ENCODE peak calls at places on chromosomes 5 and 9, in four cellular contexts. One of them, this sample, is unnamed.

GRCh38 chr5:36152324-36153298 is 700 bp downstream of the SKP2 start:
- DNase-seq in mucosa of descending colon: no peak
- DNase-seq in body of pancreas: no peak
- DNase-seq in astrocyte of the spinal cord: no peak
- DNase-seq in this sample: no peak

GRCh38 chr5:10333154-10334006 is 20.1 kb upstream of the MARCHF6 start:
- DNase-seq in astrocyte of the spinal cord: no peak
- DNase-seq in body of pancreas: peak; percentile 67
- DNase-seq in mucosa of descending colon: peak; percentile 62
- DNase-seq in this sample: no peak

GRCh38 chr5:95595289-95595931 is 24.5 kb upstream of the GPR150 start:
- DNase-seq in mucosa of descending colon: no peak
- DNase-seq in astrocyte of the spinal cord: no peak
- DNase-seq in body of pancreas: peak; percentile 47
- DNase-seq in this sample: no peak

GRCh38 chr5:108801776-108802175 is 54.1 kb downstream of the FER start:
- DNase-seq in astrocyte of the spinal cord: peak; percentile 88
- DNase-seq in body of pancreas: no peak
- DNase-seq in mucosa of descending colon: no peak
- DNase-seq in this sample: no peak

GRCh38 chr5:90696148-90696547 is 137.6 kb downstream of the ADGRV1 start:
- DNase-seq in astrocyte of the spinal cord: no peak
- DNase-seq in mucosa of descending colon: no peak
- DNase-seq in body of pancreas: no peak
- DNase-seq in this sample: no peak

GRCh38 chr9:77793909-77794308 is 145.8 kb upstream of the GNA14 start:
- DNase-seq in body of pancreas: no peak
- DNase-seq in mucosa of descending colon: no peak
- DNase-seq in astrocyte of the spinal cord: peak; percentile 15
- DNase-seq in this sample: peak; percentile 15

GRCh38 chr5:55308254-55308836 is 556 bp downstream of the MTREX start:
- DNase-seq in astrocyte of the spinal cord: peak; percentile 29
- DNase-seq in body of pancreas: peak; percentile 8
- DNase-seq in mucosa of descending colon: no peak
- DNase-seq in this sample: no peak

GRCh38 chr5:176904276-176904675 is 5.1 kb upstream of the HK3 start:
- DNase-seq in mucosa of descending colon: no peak
- DNase-seq in astrocyte of the spinal cord: no peak
- DNase-seq in body of pancreas: no peak
- DNase-seq in this sample: no peak

GRCh38 chr5:135426102-135427082 is 20.8 kb downstream of the DCANP1 start:
- DNase-seq in mucosa of descending colon: no peak
- DNase-seq in body of pancreas: no peak
- DNase-seq in astrocyte of the spinal cord: peak; percentile 47
- DNase-seq in this sample: peak; percentile 22

GRCh38 chr9:81146684-81147337 is 542.5 kb downstream of the TLE1 start:
- DNase-seq in body of pancreas: no peak
- DNase-seq in mucosa of descending colon: no peak
- DNase-seq in astrocyte of the spinal cord: peak; percentile 48
- DNase-seq in this sample: no peak

GRCh38 chr5:54844905-54845566 is 140.4 kb downstream of the ESM1 start:
- DNase-seq in mucosa of descending colon: no peak
- DNase-seq in astrocyte of the spinal cord: peak; percentile 77
- DNase-seq in body of pancreas: no peak
- DNase-seq in this sample: no peak

GRCh38 chr5:97135868-97136267 is 6.5 kb downstream of the LIX1 start:
- DNase-seq in body of pancreas: no peak
- DNase-seq in astrocyte of the spinal cord: no peak
- DNase-seq in mucosa of descending colon: no peak
- DNase-seq in this sample: no peak

GRCh38 chr5:135072357-135073247 is 38.6 kb upstream of the PITX1 start:
- DNase-seq in mucosa of descending colon: no peak
- DNase-seq in astrocyte of the spinal cord: no peak
- DNase-seq in body of pancreas: no peak
- DNase-seq in this sample: no peak

GRCh38 chr5:66596791-66597757 is 881 bp downstream of the MAST4 start:
- DNase-seq in astrocyte of the spinal cord: peak; percentile 37
- DNase-seq in mucosa of descending colon: peak; percentile 53
- DNase-seq in body of pancreas: peak; percentile 65
- DNase-seq in this sample: peak; percentile 40

GRCh38 chr9:132187006-132187760 is 25.3 kb downstream of the NTNG2 start:
- DNase-seq in body of pancreas: no peak
- DNase-seq in astrocyte of the spinal cord: no peak
- DNase-seq in mucosa of descending colon: no peak
- DNase-seq in this sample: no peak

GRCh38 chr9:132183715-132184114 is 21.9 kb downstream of the NTNG2 start:
- DNase-seq in body of pancreas: no peak
- DNase-seq in astrocyte of the spinal cord: no peak
- DNase-seq in mucosa of descending colon: no peak
- DNase-seq in this sample: no peak

GRCh38 chr9:132183134-132183533 is 21.3 kb downstream of the NTNG2 start:
- DNase-seq in astrocyte of the spinal cord: no peak
- DNase-seq in body of pancreas: peak; percentile 33
- DNase-seq in mucosa of descending colon: no peak
- DNase-seq in this sample: no peak

GRCh38 chr9:132182609-132183073 is 20.8 kb downstream of the NTNG2 start:
- DNase-seq in astrocyte of the spinal cord: no peak
- DNase-seq in mucosa of descending colon: no peak
- DNase-seq in body of pancreas: no peak
- DNase-seq in this sample: no peak

DNA sequence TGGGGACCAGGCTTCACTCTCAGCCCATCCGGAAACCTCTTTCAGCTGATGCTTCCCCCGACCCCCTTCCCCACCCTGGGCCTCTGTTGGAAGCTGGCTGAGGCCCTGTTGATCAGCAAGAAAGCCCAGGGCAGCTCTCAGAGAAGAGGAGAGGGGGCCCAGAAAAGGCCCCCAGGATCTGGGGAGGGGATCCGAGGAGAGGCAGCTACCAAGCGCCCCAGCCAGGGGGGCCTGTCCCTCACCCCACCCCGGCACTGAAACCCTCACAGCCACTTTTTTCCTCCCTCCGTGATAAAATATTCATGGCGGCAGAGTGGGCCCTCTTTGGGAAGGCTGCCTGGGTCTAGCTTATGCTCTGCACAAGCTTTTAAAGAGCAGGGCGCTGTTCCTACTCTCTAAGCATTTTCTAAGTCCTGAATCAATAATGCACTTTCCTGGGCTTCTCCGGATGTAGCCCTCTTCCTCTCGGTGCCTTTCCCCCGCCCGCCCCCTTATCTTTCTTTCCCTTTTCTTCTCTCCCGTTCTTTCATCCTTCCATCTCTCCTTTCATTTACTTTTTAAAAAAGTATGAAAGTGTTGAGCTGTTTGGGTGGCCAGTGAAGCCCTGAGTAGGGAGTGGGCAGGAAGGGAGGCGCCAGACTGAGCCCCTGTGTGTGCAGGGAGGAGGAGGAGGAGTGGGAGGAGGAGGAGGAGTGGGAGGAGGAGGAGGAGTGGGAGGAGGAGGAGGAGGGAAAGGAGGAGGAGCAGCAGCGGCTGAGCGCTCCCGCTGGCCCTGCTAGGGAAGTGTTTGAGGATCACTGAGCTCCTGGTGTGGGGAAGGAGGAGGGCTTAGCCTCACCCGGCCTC is 23.5 kb downstream of the NTNG2 start:
- DNase-seq in astrocyte of the spinal cord: no peak
- DNase-seq in mucosa of descending colon: no peak
- DNase-seq in body of pancreas: no peak
- DNase-seq in this sample: no peak
- H3K4me3 ChIP-seq in astrocyte of the spinal cord: no peak overlapping the region
- H3K4me3 ChIP-seq in mucosa of descending colon: no peak overlapping the region
- H3K4me3 ChIP-seq in body of pancreas: no peak overlapping the region
- H3K4me3 ChIP-seq in this sample: no peak overlapping the region

DNA sequence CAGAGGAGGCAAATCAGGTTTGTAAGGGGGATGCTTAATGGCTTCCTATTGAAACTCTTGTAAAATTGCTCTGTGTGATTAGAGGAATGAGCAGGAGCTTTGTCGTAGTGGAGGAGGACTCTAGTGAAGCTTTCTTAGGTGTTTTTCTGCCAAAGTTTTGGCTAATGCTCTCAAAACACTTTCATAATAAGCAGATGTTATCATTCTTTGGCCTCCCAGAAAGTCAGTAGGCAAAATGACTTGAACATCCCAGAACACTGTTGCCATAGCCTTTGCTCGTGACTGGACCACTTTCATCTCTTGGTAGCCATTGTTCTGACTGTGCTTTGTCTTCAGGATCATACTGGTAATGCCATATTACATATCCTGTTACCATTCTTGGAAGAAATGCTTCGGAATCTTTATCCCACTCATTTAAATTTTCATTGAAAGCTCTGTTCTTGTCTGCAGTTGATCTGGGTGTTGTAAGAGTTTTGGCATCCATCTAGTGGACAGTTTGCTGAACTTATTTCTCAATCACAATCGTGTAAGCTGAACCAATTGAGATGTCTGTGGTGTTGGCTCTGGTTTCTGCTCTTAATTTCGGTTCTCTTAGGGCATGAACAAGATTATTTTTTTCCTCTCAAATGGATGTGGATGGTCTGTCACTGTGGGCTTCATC is 187.6 kb downstream of the COMMD10 start:
- DNase-seq in astrocyte of the spinal cord: no peak
- DNase-seq in body of pancreas: no peak
- DNase-seq in mucosa of descending colon: no peak
- DNase-seq in this sample: no peak
- TF ChIP-seq CTCF in astrocyte of the spinal cord: no peak
- TF ChIP-seq CTCF in body of pancreas: no peak
- TF ChIP-seq CTCF in mucosa of descending colon: no peak
- TF ChIP-seq CTCF in this sample: peak; percentile 27

GRCh38 chr9:114389612-114390368 is 2.0 kb upstream of the AKNA start:
- DNase-seq in mucosa of descending colon: no peak
- DNase-seq in astrocyte of the spinal cord: no peak
- DNase-seq in body of pancreas: no peak
- DNase-seq in this sample: no peak

GRCh38 chr9:114387678-114388431 is at the start of gene AKNA:
- DNase-seq in astrocyte of the spinal cord: peak; percentile 82
- DNase-seq in mucosa of descending colon: peak; percentile 92
- DNase-seq in body of pancreas: peak; percentile 45
- DNase-seq in this sample: no peak

GRCh38 chr9:114386886-114387677 is 700 bp downstream of the AKNA start:
- DNase-seq in mucosa of descending colon: peak; percentile 84
- DNase-seq in astrocyte of the spinal cord: peak; percentile 16
- DNase-seq in body of pancreas: no peak
- DNase-seq in this sample: no peak

GRCh38 chr9:114390952-114391351 is 3.2 kb upstream of the AKNA start:
- DNase-seq in astrocyte of the spinal cord: no peak
- DNase-seq in body of pancreas: no peak
- DNase-seq in mucosa of descending colon: no peak
- DNase-seq in this sample: no peak

DNA sequence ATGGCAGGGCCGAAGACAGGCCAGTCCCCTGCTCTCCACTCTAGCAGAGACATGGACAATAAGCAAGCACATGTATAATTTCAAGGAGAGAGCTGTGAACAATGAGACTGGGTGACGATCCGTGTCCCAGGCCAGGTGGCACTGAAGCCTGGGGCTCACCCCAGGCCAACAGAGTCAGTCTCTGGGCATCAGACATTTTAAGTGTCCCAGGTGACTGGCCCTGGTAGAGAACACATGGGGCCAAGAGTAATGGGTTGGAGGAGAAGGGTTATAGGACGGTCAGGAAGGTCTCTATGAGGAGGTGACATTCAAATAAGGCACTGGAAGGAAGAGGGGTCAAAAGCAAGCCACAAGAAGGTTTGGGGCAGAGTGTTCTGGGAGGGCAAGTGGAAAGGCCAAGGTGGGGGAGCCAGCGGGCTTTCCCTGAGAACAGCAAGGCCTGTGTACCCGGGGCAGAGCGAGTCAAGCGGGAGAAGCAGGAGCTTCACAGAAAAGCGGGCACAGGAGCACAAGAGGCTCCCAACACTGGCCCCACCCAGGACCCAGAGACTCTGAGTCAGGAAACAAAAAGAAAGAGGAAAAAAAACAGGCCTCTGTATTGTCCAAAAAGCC is 1.1 kb upstream of the AKNA start:
- DNase-seq in astrocyte of the spinal cord: no peak
- DNase-seq in mucosa of descending colon: no peak
- DNase-seq in body of pancreas: no peak
- DNase-seq in this sample: no peak
- H3K4me3 ChIP-seq in astrocyte of the spinal cord: no peak overlapping the region
- H3K4me3 ChIP-seq in mucosa of descending colon: no peak overlapping the region
- H3K4me3 ChIP-seq in body of pancreas: no peak overlapping the region
- H3K4me3 ChIP-seq in this sample: no peak overlapping the region

DNA sequence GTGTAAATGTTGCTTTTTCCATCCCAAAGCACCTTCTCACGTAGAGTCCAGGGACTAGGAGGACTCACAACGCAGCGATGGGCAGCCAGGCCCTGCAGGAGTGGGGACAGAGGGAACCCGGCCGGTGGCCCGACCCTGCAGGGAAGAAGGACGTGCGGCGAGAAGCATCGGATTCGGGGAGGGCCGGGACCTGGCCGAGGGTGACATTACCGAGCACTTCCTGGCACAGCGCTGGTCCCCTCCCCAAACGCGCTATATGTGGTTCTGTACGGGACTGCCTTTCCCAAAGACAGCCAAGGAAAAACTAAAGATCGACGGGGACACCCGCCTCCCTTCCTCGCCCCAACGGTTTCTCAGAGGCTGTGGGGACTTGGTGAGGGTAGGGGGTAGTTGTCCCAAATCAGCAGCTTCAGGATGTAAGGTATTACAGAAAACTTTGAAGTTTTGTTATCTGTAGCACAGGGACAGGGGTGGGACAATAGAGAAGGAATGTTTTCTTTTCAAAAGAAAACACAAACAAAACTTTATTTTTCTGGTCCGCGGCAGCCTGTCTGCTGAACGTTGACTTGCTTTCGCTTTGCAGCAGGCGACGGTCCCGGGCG is 887 bp upstream of the MAP3K1 start:
- DNase-seq in astrocyte of the spinal cord: peak; percentile 29
- DNase-seq in body of pancreas: peak; percentile 74
- DNase-seq in mucosa of descending colon: peak; percentile 64
- DNase-seq in this sample: no peak
- TF ChIP-seq CTCF in astrocyte of the spinal cord: no peak
- TF ChIP-seq CTCF in body of pancreas: no peak
- TF ChIP-seq CTCF in mucosa of descending colon: no peak
- TF ChIP-seq CTCF in this sample: peak; percentile 9

DNA sequence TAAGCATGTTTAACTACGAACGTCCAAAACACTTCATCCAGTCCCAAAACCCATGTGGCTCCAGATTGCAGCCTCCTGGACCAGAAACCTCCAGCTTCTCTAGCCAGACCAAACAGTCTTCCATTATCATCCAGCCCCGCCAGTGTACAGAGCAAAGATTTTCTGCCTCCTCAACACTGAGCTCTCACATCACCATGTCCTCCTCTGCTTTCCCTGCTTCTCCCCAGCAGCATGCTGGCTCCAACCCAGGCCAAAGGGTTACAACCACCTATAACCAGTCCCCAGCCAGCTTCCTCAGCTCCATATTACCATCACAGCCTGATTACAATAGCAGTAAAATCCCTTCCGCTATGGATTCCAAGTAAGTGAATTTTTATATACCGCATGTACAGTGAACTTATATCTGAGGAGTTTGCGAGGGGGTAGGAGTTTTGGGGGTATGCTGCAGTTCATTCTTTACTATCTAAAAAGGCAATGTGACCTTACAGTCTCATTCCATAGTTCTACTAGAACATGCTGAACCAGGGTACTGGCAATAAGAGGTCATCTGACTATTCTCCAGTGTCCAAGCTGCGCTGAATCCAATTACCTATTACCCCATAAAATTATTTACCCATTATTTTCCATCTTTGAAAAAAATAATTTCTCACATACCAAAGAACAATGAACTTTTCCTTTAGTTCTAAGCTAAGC is 3.1 kb downstream of the MYOT start:
- DNase-seq in astrocyte of the spinal cord: no peak
- DNase-seq in mucosa of descending colon: no peak
- DNase-seq in body of pancreas: no peak
- DNase-seq in this sample: no peak
- H3K4me3 ChIP-seq in astrocyte of the spinal cord: no peak overlapping the region
- H3K4me3 ChIP-seq in mucosa of descending colon: no peak overlapping the region
- H3K4me3 ChIP-seq in body of pancreas: no peak overlapping the region
- H3K4me3 ChIP-seq in this sample: no peak overlapping the region